ENCODE peak calls at places on chromosomes 6 and 20, in nine cellular contexts. One of them, this sample, is unnamed.

GRCh38 chr6:25028346-25028745 is 92.6 kb upstream of the RIPOR2 start:
- DNase-seq in ascending aorta: no peak
- DNase-seq in prostate gland: no peak
- DNase-seq in esophagus squamous epithelium: no peak
- DNase-seq in ovary: no peak
- DNase-seq in mammary epithelial cell: no peak
- DNase-seq in hepatocyte: no peak
- DNase-seq in breast epithelium: no peak
- DNase-seq in astrocyte: no peak
- DNase-seq in this sample: no peak

GRCh38 chr6:109282732-109283131 is 99.5 kb downstream of the CD164 start:
- DNase-seq in breast epithelium: no peak
- DNase-seq in prostate gland: no peak
- DNase-seq in hepatocyte: no peak
- DNase-seq in ovary: no peak
- DNase-seq in astrocyte: no peak
- DNase-seq in mammary epithelial cell: no peak
- DNase-seq in esophagus squamous epithelium: no peak
- DNase-seq in ascending aorta: no peak
- DNase-seq in this sample: no peak

GRCh38 chr20:61699184-61700066 is 366.3 kb downstream of the TAF4 start:
- DNase-seq in ascending aorta: no peak
- DNase-seq in astrocyte: no peak
- DNase-seq in esophagus squamous epithelium: no peak
- DNase-seq in breast epithelium: no peak
- DNase-seq in hepatocyte: no peak
- DNase-seq in ovary: no peak
- DNase-seq in mammary epithelial cell: no peak
- DNase-seq in prostate gland: no peak
- DNase-seq in this sample: no peak

GRCh38 chr6:105774247-105774646 is 311.9 kb upstream of the PRDM1 start:
- DNase-seq in ovary: no peak
- DNase-seq in hepatocyte: no peak
- DNase-seq in prostate gland: no peak
- DNase-seq in astrocyte: no peak
- DNase-seq in esophagus squamous epithelium: no peak
- DNase-seq in breast epithelium: no peak
- DNase-seq in ascending aorta: no peak
- DNase-seq in mammary epithelial cell: no peak
- DNase-seq in this sample: no peak

GRCh38 chr6:2518029-2518428 is 232.7 kb downstream of the MYLK4 start:
- DNase-seq in ovary: no peak
- DNase-seq in esophagus squamous epithelium: no peak
- DNase-seq in ascending aorta: no peak
- DNase-seq in astrocyte: no peak
- DNase-seq in breast epithelium: no peak
- DNase-seq in mammary epithelial cell: no peak
- DNase-seq in hepatocyte: no peak
- DNase-seq in prostate gland: no peak
- DNase-seq in this sample: no peak

GRCh38 chr6:156451088-156451487 is 326.1 kb upstream of the ARID1B start:
- DNase-seq in prostate gland: no peak
- DNase-seq in mammary epithelial cell: no peak
- DNase-seq in breast epithelium: no peak
- DNase-seq in astrocyte: no peak
- DNase-seq in ascending aorta: no peak
- DNase-seq in hepatocyte: no peak
- DNase-seq in esophagus squamous epithelium: no peak
- DNase-seq in ovary: no peak
- DNase-seq in this sample: no peak

GRCh38 chr6:31495580-31495979 is 2.4 kb upstream of the MICB start:
- DNase-seq in esophagus squamous epithelium: no peak
- DNase-seq in hepatocyte: no peak
- DNase-seq in prostate gland: no peak
- DNase-seq in mammary epithelial cell: peak; percentile 28
- DNase-seq in ovary: no peak
- DNase-seq in astrocyte: peak; percentile 42
- DNase-seq in breast epithelium: no peak
- DNase-seq in ascending aorta: no peak
- DNase-seq in this sample: no peak

GRCh38 chr20:45963059-45964011 is 8.7 kb downstream of the ZNF335 start:
- DNase-seq in mammary epithelial cell: no peak
- DNase-seq in breast epithelium: no peak
- DNase-seq in esophagus squamous epithelium: no peak
- DNase-seq in ascending aorta: no peak
- DNase-seq in astrocyte: no peak
- DNase-seq in hepatocyte: peak; percentile 71
- DNase-seq in prostate gland: no peak
- DNase-seq in ovary: peak; percentile 42
- DNase-seq in this sample: peak; percentile 41

GRCh38 chr6:28922004-28922840 is 1.6 kb downstream of the TRIM27 start:
- DNase-seq in breast epithelium: no peak
- DNase-seq in mammary epithelial cell: peak; percentile 82
- DNase-seq in ovary: no peak
- DNase-seq in esophagus squamous epithelium: no peak
- DNase-seq in astrocyte: peak; percentile 47
- DNase-seq in ascending aorta: no peak
- DNase-seq in hepatocyte: peak; percentile 67
- DNase-seq in prostate gland: no peak
- DNase-seq in this sample: no peak

GRCh38 chr6:901696-902455 is 208.9 kb upstream of the EXOC2 start:
- DNase-seq in ovary: no peak
- DNase-seq in mammary epithelial cell: no peak
- DNase-seq in ascending aorta: no peak
- DNase-seq in esophagus squamous epithelium: no peak
- DNase-seq in hepatocyte: peak; percentile 61
- DNase-seq in astrocyte: no peak
- DNase-seq in prostate gland: no peak
- DNase-seq in breast epithelium: no peak
- DNase-seq in this sample: no peak

GRCh38 chr6:26216886-26217713 is 129.9 kb downstream of the HFE start:
- DNase-seq in esophagus squamous epithelium: no peak
- DNase-seq in ovary: peak; percentile 88
- DNase-seq in ascending aorta: peak; percentile 76
- DNase-seq in breast epithelium: peak; percentile 87
- DNase-seq in astrocyte: peak; percentile 84
- DNase-seq in hepatocyte: peak; percentile 96
- DNase-seq in prostate gland: peak; percentile 82
- DNase-seq in mammary epithelial cell: no peak
- DNase-seq in this sample: no peak

GRCh38 chr6:43698584-43699349 is 11.2 kb upstream of the MRPS18A start:
- DNase-seq in mammary epithelial cell: no peak
- DNase-seq in esophagus squamous epithelium: no peak
- DNase-seq in ascending aorta: no peak
- DNase-seq in breast epithelium: no peak
- DNase-seq in hepatocyte: peak; percentile 53
- DNase-seq in ovary: peak; percentile 72
- DNase-seq in prostate gland: no peak
- DNase-seq in astrocyte: no peak
- DNase-seq in this sample: no peak

GRCh38 chr6:34230653-34231351 is 5.9 kb upstream of the HMGA1 start:
- DNase-seq in hepatocyte: no peak
- DNase-seq in mammary epithelial cell: no peak
- DNase-seq in ovary: no peak
- DNase-seq in breast epithelium: no peak
- DNase-seq in astrocyte: no peak
- DNase-seq in esophagus squamous epithelium: no peak
- DNase-seq in ascending aorta: no peak
- DNase-seq in prostate gland: no peak
- DNase-seq in this sample: no peak

GRCh38 chr20:24770628-24771556 is 178.2 kb upstream of the CST7 start:
- DNase-seq in prostate gland: no peak
- DNase-seq in astrocyte: no peak
- DNase-seq in esophagus squamous epithelium: no peak
- DNase-seq in hepatocyte: no peak
- DNase-seq in ovary: no peak
- DNase-seq in breast epithelium: no peak
- DNase-seq in ascending aorta: no peak
- DNase-seq in mammary epithelial cell: no peak
- DNase-seq in this sample: no peak

GRCh38 chr6:105546748-105547147 is 143.9 kb upstream of the PREP start:
- DNase-seq in prostate gland: no peak
- DNase-seq in astrocyte: no peak
- DNase-seq in hepatocyte: no peak
- DNase-seq in ovary: no peak
- DNase-seq in ascending aorta: no peak
- DNase-seq in mammary epithelial cell: no peak
- DNase-seq in breast epithelium: no peak
- DNase-seq in esophagus squamous epithelium: no peak
- DNase-seq in this sample: no peak

DNA sequence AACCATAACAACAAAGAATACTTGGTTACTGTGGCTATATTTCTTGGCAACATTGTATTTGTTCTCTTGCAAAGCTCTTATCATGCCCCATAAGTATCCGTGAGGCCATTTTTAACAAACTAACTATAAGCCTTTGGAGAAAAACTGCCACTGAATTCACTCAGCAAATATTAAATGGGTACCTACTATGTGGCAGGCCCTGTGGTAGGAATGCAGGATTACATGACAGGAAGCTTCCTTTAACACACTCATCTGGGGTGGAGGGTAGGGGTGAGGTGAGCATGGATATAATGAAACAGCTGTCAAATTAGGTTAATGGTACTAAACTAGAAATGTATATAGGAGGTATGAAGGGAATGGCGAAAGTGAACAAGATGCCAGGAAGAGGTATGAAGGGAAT is 504.8 kb downstream of the MEI4 start:
- DNase-seq in ovary: no peak
- DNase-seq in esophagus squamous epithelium: no peak
- DNase-seq in astrocyte: no peak
- DNase-seq in prostate gland: no peak
- DNase-seq in mammary epithelial cell: no peak
- DNase-seq in ascending aorta: no peak
- DNase-seq in hepatocyte: no peak
- DNase-seq in breast epithelium: no peak
- DNase-seq in this sample: no peak
- H3K9me3 ChIP-seq in ovary: no peaks in the 10 kb centered on the region
- H3K9me3 ChIP-seq in esophagus squamous epithelium: no peaks in the 10 kb centered on the region
- H3K9me3 ChIP-seq in astrocyte: no peaks in the 10 kb centered on the region
- H3K9me3 ChIP-seq in prostate gland: no peaks in the 10 kb centered on the region
- H3K9me3 ChIP-seq in mammary epithelial cell: no peaks in the 10 kb centered on the region
- H3K9me3 ChIP-seq in ascending aorta: no peaks in the 10 kb centered on the region
- H3K9me3 ChIP-seq in hepatocyte: no peaks in the 10 kb centered on the region
- H3K9me3 ChIP-seq in breast epithelium: no peaks in the 10 kb centered on the region
- H3K9me3 ChIP-seq in this sample: no peaks in the 10 kb centered on the region

GRCh38 chr6:118860363-118860762 is 33.6 kb upstream of the ASF1A start:
- DNase-seq in breast epithelium: no peak
- DNase-seq in astrocyte: no peak
- DNase-seq in esophagus squamous epithelium: no peak
- DNase-seq in ovary: no peak
- DNase-seq in prostate gland: no peak
- DNase-seq in ascending aorta: no peak
- DNase-seq in mammary epithelial cell: no peak
- DNase-seq in hepatocyte: no peak
- DNase-seq in this sample: no peak

GRCh38 chr6:118859517-118860064 is 34.4 kb upstream of the ASF1A start:
- DNase-seq in ovary: no peak
- DNase-seq in astrocyte: no peak
- DNase-seq in hepatocyte: no peak
- DNase-seq in esophagus squamous epithelium: no peak
- DNase-seq in prostate gland: no peak
- DNase-seq in breast epithelium: no peak
- DNase-seq in mammary epithelial cell: no peak
- DNase-seq in ascending aorta: no peak
- DNase-seq in this sample: no peak

GRCh38 chr6:118860880-118861279 is 33.1 kb upstream of the ASF1A start:
- DNase-seq in mammary epithelial cell: no peak
- DNase-seq in astrocyte: no peak
- DNase-seq in ovary: no peak
- DNase-seq in esophagus squamous epithelium: no peak
- DNase-seq in hepatocyte: no peak
- DNase-seq in prostate gland: no peak
- DNase-seq in breast epithelium: no peak
- DNase-seq in ascending aorta: no peak
- DNase-seq in this sample: no peak

GRCh38 chr6:118864330-118865166 is 29.4 kb upstream of the ASF1A start:
- DNase-seq in ovary: no peak
- DNase-seq in hepatocyte: no peak
- DNase-seq in esophagus squamous epithelium: no peak
- DNase-seq in prostate gland: peak; percentile 33
- DNase-seq in ascending aorta: no peak
- DNase-seq in mammary epithelial cell: no peak
- DNase-seq in astrocyte: peak; percentile 12
- DNase-seq in breast epithelium: no peak
- DNase-seq in this sample: no peak

GRCh38 chr6:118862443-118862842 is 31.5 kb upstream of the ASF1A start:
- DNase-seq in breast epithelium: no peak
- DNase-seq in prostate gland: no peak
- DNase-seq in ovary: no peak
- DNase-seq in astrocyte: no peak
- DNase-seq in hepatocyte: no peak
- DNase-seq in esophagus squamous epithelium: no peak
- DNase-seq in mammary epithelial cell: no peak
- DNase-seq in ascending aorta: no peak
- DNase-seq in this sample: no peak
- H3K9me3 ChIP-seq in breast epithelium: no peaks in the 10 kb centered on the region
- H3K9me3 ChIP-seq in prostate gland: no peaks in the 10 kb centered on the region
- H3K9me3 ChIP-seq in ovary: no peaks in the 10 kb centered on the region
- H3K9me3 ChIP-seq in astrocyte: no peaks in the 10 kb centered on the region
- H3K9me3 ChIP-seq in hepatocyte: no peaks in the 10 kb centered on the region
- H3K9me3 ChIP-seq in esophagus squamous epithelium: no peaks in the 10 kb centered on the region
- H3K9me3 ChIP-seq in mammary epithelial cell: no peaks in the 10 kb centered on the region
- H3K9me3 ChIP-seq in ascending aorta: peaks cover 3% of the 10 kb centered on the region
- H3K9me3 ChIP-seq in this sample: no peaks in the 10 kb centered on the region

GRCh38 chr6:47181681-47182080 is 128.0 kb downstream of the TNFRSF21 start:
- DNase-seq in ascending aorta: no peak
- DNase-seq in hepatocyte: no peak
- DNase-seq in esophagus squamous epithelium: no peak
- DNase-seq in prostate gland: no peak
- DNase-seq in astrocyte: no peak
- DNase-seq in mammary epithelial cell: no peak
- DNase-seq in breast epithelium: no peak
- DNase-seq in ovary: no peak
- DNase-seq in this sample: no peak
- H3K9me3 ChIP-seq in ascending aorta: no peaks in the 10 kb centered on the region
- H3K9me3 ChIP-seq in hepatocyte: no peaks in the 10 kb centered on the region
- H3K9me3 ChIP-seq in esophagus squamous epithelium: no peaks in the 10 kb centered on the region
- H3K9me3 ChIP-seq in prostate gland: no peaks in the 10 kb centered on the region
- H3K9me3 ChIP-seq in astrocyte: no peaks in the 10 kb centered on the region
- H3K9me3 ChIP-seq in mammary epithelial cell: no peaks in the 10 kb centered on the region
- H3K9me3 ChIP-seq in breast epithelium: no peaks in the 10 kb centered on the region
- H3K9me3 ChIP-seq in ovary: no peaks in the 10 kb centered on the region
- H3K9me3 ChIP-seq in this sample: no peaks in the 10 kb centered on the region

DNA sequence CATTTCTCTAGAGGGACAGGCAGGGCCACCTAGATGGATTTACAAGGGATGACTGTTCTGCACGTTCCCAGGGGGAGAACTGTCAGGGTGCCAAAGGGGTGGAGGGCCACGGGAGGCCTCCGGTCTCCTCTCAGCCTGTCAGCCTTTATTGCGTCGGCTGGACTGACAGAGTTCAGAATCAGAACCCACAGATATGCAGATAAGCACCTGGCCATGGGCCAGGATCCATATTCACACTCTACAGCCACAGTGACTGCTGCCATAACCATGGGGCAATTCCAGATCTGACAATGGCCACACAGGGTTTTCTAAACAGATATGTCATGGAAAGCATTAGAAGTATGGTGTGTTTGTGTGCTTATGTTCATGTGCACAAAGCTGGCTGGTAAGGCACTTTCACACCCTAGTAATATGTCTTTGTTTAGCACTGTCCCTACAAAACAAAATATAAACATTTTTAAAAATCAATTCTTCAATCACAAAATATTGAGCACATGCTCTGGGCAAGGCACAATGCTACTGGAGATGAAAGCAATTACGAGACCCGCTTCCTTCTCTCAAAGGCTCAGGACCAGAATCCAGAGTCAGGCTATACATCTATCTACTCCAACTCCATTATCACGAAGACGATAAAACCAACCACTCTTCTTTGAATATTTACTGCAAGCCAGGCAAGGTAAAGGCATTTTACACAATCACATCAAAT is 29.1 kb downstream of the TRAM2 start:
- DNase-seq in hepatocyte: peak; percentile 52
- DNase-seq in breast epithelium: no peak
- DNase-seq in ascending aorta: no peak
- DNase-seq in astrocyte: peak; percentile 65
- DNase-seq in ovary: no peak
- DNase-seq in prostate gland: no peak
- DNase-seq in mammary epithelial cell: no peak
- DNase-seq in esophagus squamous epithelium: no peak
- DNase-seq in this sample: no peak
- H3K9me3 ChIP-seq in hepatocyte: no peaks in the 10 kb centered on the region
- H3K9me3 ChIP-seq in breast epithelium: no peaks in the 10 kb centered on the region
- H3K9me3 ChIP-seq in ascending aorta: no peaks in the 10 kb centered on the region
- H3K9me3 ChIP-seq in astrocyte: no peaks in the 10 kb centered on the region
- H3K9me3 ChIP-seq in ovary: no peaks in the 10 kb centered on the region
- H3K9me3 ChIP-seq in prostate gland: no peaks in the 10 kb centered on the region
- H3K9me3 ChIP-seq in mammary epithelial cell: no peaks in the 10 kb centered on the region
- H3K9me3 ChIP-seq in esophagus squamous epithelium: no peaks in the 10 kb centered on the region
- H3K9me3 ChIP-seq in this sample: no peaks in the 10 kb centered on the region